ENCODE peak calls at places on chromosome 13, in ten cellular contexts. Q, T, W, S, Y, M, J, L, U and Z are unnamed samples.
A peak's percentile ranks its signal among the peaks of the same experiment; 100 is the strongest.

GRCh38 chr13:39406688-39407087 is 196.3 kb downstream of the LHFPL6 start:
- DNase-seq in Q (no peak), L (peak; percentile 61), J (no peak), Y (no peak), M (no peak), W (no peak), U (no peak), T (no peak), S (no peak), Z (peak; percentile 25)

GRCh38 chr13:22594041-22594440 is 586.7 kb upstream of the SGCG start:
- DNase-seq in T (no peak), U (no peak), J (no peak), L (no peak), Q (no peak), M (no peak), W (no peak), S (no peak), Y (no peak), Z (no peak)

GRCh38 chr13:68987585-68987984 is 1120.0 kb upstream of the ATXN8OS start:
- DNase-seq in L (no peak), M (no peak), U (no peak), J (no peak), Q (no peak), Y (no peak), W (no peak), T (no peak), S (no peak), Z (no peak)

GRCh38 chr13:44174769-44175425 is 198.7 kb upstream of the SERP2 start:
- DNase-seq in S (peak; percentile 34), J (no peak), U (no peak), T (no peak), W (peak; percentile 48), M (peak; percentile 86), Q (no peak), Y (peak; percentile 3), L (no peak), Z (peak; percentile 46)

GRCh38 chr13:52786747-52787146 is 47.1 kb upstream of the CNMD start:
- DNase-seq in T (no peak), S (no peak), Q (no peak), Y (no peak), L (no peak), J (no peak), U (no peak), W (no peak), M (no peak), Z (no peak)

GRCh38 chr13:41311607-41312500 is 787 bp downstream of the NAA16 start:
- DNase-seq in T (peak; percentile 48), Y (peak; percentile 35), L (peak; percentile 49), S (peak; percentile 49), M (peak; percentile 54), W (peak; percentile 37), J (peak; percentile 19), U (peak; percentile 48), Q (peak; percentile 64), Z (peak; percentile 45)

GRCh38 chr13:19156013-19156825 is 25.4 kb downstream of the TUBA3C start:
- DNase-seq in M (no peak), J (no peak), S (no peak), W (no peak), U (no peak), T (no peak), Y (no peak), Q (no peak), L (no peak), Z (no peak)

GRCh38 chr13:19960673-19961015 is 2.1 kb downstream of the ZMYM2 start:
- DNase-seq in W (no peak), S (no peak), T (no peak), L (no peak), Y (no peak), Q (no peak), J (no peak), U (no peak), M (no peak), Z (peak; percentile 14)

GRCh38 chr13:40993119-40993518 is 26.0 kb downstream of the ELF1 start:
- DNase-seq in U (no peak), W (peak; percentile 33), Q (no peak), T (peak; percentile 21), L (peak; percentile 53), J (no peak), M (peak; percentile 21), Y (no peak), S (no peak), Z (no peak)

GRCh38 chr13:97274782-97275252 is 52.7 kb downstream of the MBNL2 start:
- DNase-seq in T (no peak), M (peak; percentile 80), W (peak; percentile 84), U (no peak), J (no peak), Q (no peak), L (no peak), Y (no peak), S (no peak), Z (peak; percentile 48)

GRCh38 chr13:112242777-112243176 is 133.4 kb upstream of the SPACA7 start:
- DNase-seq in S (no peak), U (no peak), W (no peak), J (no peak), T (no peak), Y (no peak), Q (no peak), L (no peak), M (no peak), Z (no peak)

GRCh38 chr13:95714142-95714832 is 37.3 kb downstream of the DNAJC3 start:
- DNase-seq in T (no peak), L (no peak), Y (no peak), Q (no peak), S (no peak), J (no peak), M (peak; percentile 62), W (peak; percentile 79), U (no peak), Z (peak; percentile 95)

GRCh38 chr13:72726721-72727416 is 560 bp downstream of the MZT1 start:
- DNase-seq in W (peak; percentile 6), M (peak; percentile 10), Q (peak; percentile 69), Y (no peak), J (peak; percentile 27), L (peak; percentile 75), T (peak; percentile 32), U (peak; percentile 52), S (peak; percentile 29), Z (peak; percentile 6)

GRCh38 chr13:26721251-26721939 is 39.2 kb downstream of the GPR12 start:
- DNase-seq in M (no peak), J (no peak), Q (no peak), Y (no peak), W (peak; percentile 10), U (peak; percentile 53), S (peak; percentile 30), T (no peak), L (no peak), Z (no peak)

GRCh38 chr13:26718146-26718545 is 42.4 kb downstream of the GPR12 start:
- DNase-seq in L (no peak), W (no peak), T (no peak), Y (no peak), U (no peak), J (no peak), M (no peak), Q (no peak), S (no peak), Z (no peak)

GRCh38 chr13:26718872-26719271 is 41.7 kb downstream of the GPR12 start:
- DNase-seq in W (no peak), Y (no peak), L (no peak), M (no peak), S (no peak), J (no peak), T (no peak), U (no peak), Q (no peak), Z (no peak)

GRCh38 chr13:26716984-26717383 is 43.6 kb downstream of the GPR12 start:
- DNase-seq in J (no peak), T (no peak), L (no peak), Y (no peak), S (no peak), M (no peak), W (no peak), U (no peak), Q (no peak), Z (no peak)

DNA sequence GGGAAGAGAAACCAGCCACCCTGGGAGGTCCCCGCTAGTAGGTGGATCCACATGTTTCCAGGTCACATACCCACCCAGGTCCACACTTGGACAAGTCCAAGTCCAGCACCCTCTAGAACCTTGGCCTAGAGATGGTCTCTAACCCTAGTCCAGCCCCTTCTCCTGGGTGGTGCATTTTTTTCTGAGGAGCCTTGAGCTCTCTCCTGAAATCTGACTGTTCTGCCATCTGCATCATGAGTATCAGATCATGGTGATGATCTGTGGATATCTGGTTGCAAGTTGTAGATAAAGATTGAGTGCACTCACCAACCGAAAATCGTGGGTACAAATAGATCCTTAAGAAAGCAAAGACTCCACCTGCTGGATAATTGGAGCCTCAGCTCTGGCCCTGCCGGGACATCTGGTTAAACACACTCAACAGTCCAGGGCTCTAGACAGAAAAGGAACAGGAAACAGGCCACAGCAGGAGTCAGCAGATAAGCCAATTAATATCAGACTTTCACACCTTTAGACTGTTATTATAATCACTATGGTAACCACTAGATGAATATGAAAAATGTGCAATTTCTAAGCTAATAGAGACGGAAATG is 41.1 kb downstream of the GPR12 start:
- DNase-seq in L (peak; percentile 41), W (no peak), S (no peak), M (peak; percentile 4), J (no peak), Q (no peak), T (peak; percentile 53), U (no peak), Y (no peak), Z (peak; percentile 15)
- TF ChIP-seq CTCF in L (peak; percentile 44), W (peak; percentile 18), S (no peak), M (peak; percentile 19), J (no peak), Q (peak; percentile 38), T (no peak), U (no peak), Y (no peak), Z (no peak)

DNA sequence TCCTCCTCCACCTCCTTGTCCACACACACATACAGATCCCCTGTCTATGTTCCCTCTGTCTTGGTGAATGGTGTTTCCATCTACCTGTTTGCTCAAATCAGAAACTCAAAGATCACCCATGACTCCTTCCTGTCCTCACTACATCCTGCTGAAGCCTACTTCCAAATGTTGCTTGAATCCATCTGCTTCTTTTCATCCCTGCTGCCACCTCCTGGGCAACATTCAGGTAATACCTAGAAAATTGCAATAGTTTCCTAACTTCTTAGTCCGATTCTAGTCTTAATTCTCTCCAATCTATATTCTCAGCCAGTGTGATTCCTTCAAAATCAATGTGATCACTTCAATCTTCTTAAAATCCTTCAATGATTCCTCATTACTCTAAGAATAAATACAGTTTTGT is 155.5 kb upstream of the STARD13 start:
- DNase-seq in T (peak; percentile 5), M (peak; percentile 39), L (peak; percentile 67), Q (peak; percentile 23), Y (peak; percentile 16), U (no peak), W (peak; percentile 31), J (no peak), S (peak; percentile 43), Z (peak; percentile 58)
- TF ChIP-seq CTCF in T (no peak), M (peak; percentile 11), L (peak; percentile 58), Q (peak; percentile 51), Y (peak; percentile 12), U (no peak), W (peak; percentile 39), J (peak; percentile 41), S (peak; percentile 14), Z (peak; percentile 38)

GRCh38 chr13:81409284-81409683 is 1068.4 kb upstream of the SPRY2 start:
- DNase-seq in M (no peak), Q (no peak), Y (no peak), W (no peak), J (no peak), L (no peak), U (no peak), S (no peak), T (no peak), Z (no peak)
- TF ChIP-seq CTCF in M (no peak), Q (no peak), Y (no peak), W (no peak), J (no peak), L (no peak), U (no peak), S (no peak), T (no peak), Z (no peak)

GRCh38 chr13:67075239-67075638 is 154.9 kb downstream of the PCDH9 start:
- DNase-seq in Y (no peak), J (no peak), T (no peak), U (no peak), M (peak; percentile 52), W (no peak), S (no peak), L (no peak), Q (no peak), Z (peak; percentile 17)
- TF ChIP-seq CTCF in Y (peak; percentile 27), J (no peak), T (no peak), U (no peak), M (peak; percentile 38), W (peak; percentile 7), S (no peak), L (no peak), Q (peak; percentile 37), Z (peak; percentile 20)